ENCODE peak calls at places on chromosomes 1 and 21, in six cellular contexts. A is mammary epithelial cell, O is fibroblast of lung, D is GM23338, Q is PC-3, B is hepatocyte. L is an unnamed sample.

GRCh38 chr1:89746424-89747149 is 74.2 kb upstream of the LRRC8D start:
- DNase-seq in A (no peak), O (no peak), D (no peak), Q (no peak), B (no peak), L (no peak)

GRCh38 chr1:216600730-216601426 is 122.4 kb downstream of the ESRRG start:
- DNase-seq in A (peak; percentile 53), O (peak; percentile 87), D (peak; percentile 89), Q (peak; percentile 82), B (peak; percentile 90), L (peak; percentile 78)

GRCh38 chr1:94265011-94265422 is 27.6 kb upstream of the ARHGAP29 start:
- DNase-seq in A (no peak), O (no peak), D (no peak), Q (peak; percentile 51), B (no peak), L (no peak)

GRCh38 chr1:44672254-44672955 is 1.9 kb downstream of the TMEM53 start:
- DNase-seq in A (peak; percentile 70), O (peak; percentile 40), D (peak; percentile 42), Q (peak; percentile 93), B (no peak), L (peak; percentile 44)

GRCh38 chr1:173997796-173998195 is 24.4 kb downstream of the RC3H1 start:
- DNase-seq in A (no peak), O (peak; percentile 49), D (no peak), Q (no peak), B (no peak), L (peak; percentile 70)

GRCh38 chr1:15252547-15252835 is 5.5 kb downstream of the FHAD1 start:
- DNase-seq in A (no peak), O (no peak), D (no peak), Q (no peak), B (no peak), L (no peak)

GRCh38 chr1:55986003-55986402 is 593.4 kb downstream of the PLPP3 start:
- DNase-seq in A (no peak), O (peak; percentile 70), D (no peak), Q (no peak), B (no peak), L (no peak)

GRCh38 chr21:41739936-41740335 is 26.9 kb downstream of the RIPK4 start:
- DNase-seq in A (no peak), O (no peak), D (no peak), Q (no peak), B (no peak), L (no peak)

GRCh38 chr1:9960705-9961562 is 17.7 kb downstream of the NMNAT1 start:
- DNase-seq in A (no peak), O (peak; percentile 22), D (peak; percentile 80), Q (no peak), B (no peak), L (no peak)

GRCh38 chr1:60234761-60235160 is 161.2 kb upstream of the C1orf87 start:
- DNase-seq in A (no peak), O (no peak), D (no peak), Q (no peak), B (no peak), L (no peak)

GRCh38 chr1:26035959-26036755 is 9.8 kb downstream of the SLC30A2 start:
- DNase-seq in A (peak; percentile 60), O (peak; percentile 65), D (peak; percentile 80), Q (peak; percentile 83), B (peak; percentile 89), L (peak; percentile 53)

GRCh38 chr1:206455681-206456344 is 14.5 kb upstream of the IKBKE start:
- DNase-seq in A (no peak), O (no peak), D (no peak), Q (peak; percentile 18), B (peak; percentile 24), L (no peak)

GRCh38 chr1:151461694-151462093 is 2.4 kb upstream of the POGZ start:
- DNase-seq in A (no peak), O (no peak), D (no peak), Q (no peak), B (no peak), L (no peak)

GRCh38 chr1:152673016-152673415 is 2.1 kb upstream of the LCE2C start:
- DNase-seq in A (no peak), O (no peak), D (no peak), Q (no peak), B (no peak), L (no peak)

GRCh38 chr21:43369124-43369523 is 57.8 kb downstream of the SIK1 start:
- DNase-seq in A (peak; percentile 36), O (no peak), D (no peak), Q (peak; percentile 35), B (peak; percentile 52), L (peak; percentile 46)

GRCh38 chr1:116328671-116329070 is 44.4 kb upstream of the ATP1A1 start:
- DNase-seq in A (no peak), O (no peak), D (no peak), Q (no peak), B (no peak), L (no peak)

GRCh38 chr1:82818596-82818995 is 1017.9 kb downstream of the ADGRL2 start:
- DNase-seq in A (no peak), O (no peak), D (no peak), Q (no peak), B (no peak), L (no peak)

GRCh38 chr1:223224465-223224864 is 81.4 kb upstream of the TLR5 start:
- DNase-seq in A (no peak), O (no peak), D (peak; percentile 66), Q (no peak), B (no peak), L (no peak)

GRCh38 chr1:3409737-3410434 is 44.6 kb upstream of the ARHGEF16 start:
- DNase-seq in A (peak; percentile 24), O (peak; percentile 34), D (peak; percentile 25), Q (peak; percentile 80), B (peak; percentile 76), L (peak; percentile 23)
- TF ChIP-seq CTCF in A (peak; percentile 6), O (peak; percentile 38), D (no peak), Q (peak; percentile 91), B (peak; percentile 65), L (peak; percentile 53)

GRCh38 chr1:54784066-54784465 is 17.1 kb downstream of the TTC22 start:
- DNase-seq in A (no peak), O (no peak), D (no peak), Q (no peak), B (no peak), L (no peak)
- H3K4me2 ChIP-seq in A (no peak overlapping the region), O (no peak overlapping the region), D (no peak overlapping the region), Q (no peak overlapping the region), B (no peak overlapping the region), L (no peak overlapping the region)

GRCh38 chr1:218521414-218522169 is 176.5 kb downstream of the TGFB2 start:
- DNase-seq in A (peak; percentile 35), O (peak; percentile 55), D (peak; percentile 88), Q (peak; percentile 88), B (peak; percentile 34), L (peak; percentile 21)
- TF ChIP-seq CTCF in A (peak; percentile 61), O (peak; percentile 58), D (peak; percentile 94), Q (peak; percentile 99), B (peak; percentile 47), L (peak; percentile 48)

GRCh38 chr1:228007801-228008341 is 1.1 kb downstream of the WNT3A start:
- DNase-seq in A (no peak), O (no peak), D (peak; percentile 27), Q (no peak), B (no peak), L (no peak)
- H3K4me2 ChIP-seq in A (peak overlapping the region; percentile 83), O (no peak overlapping the region), D (peak overlapping the region; percentile 80), Q (no peak overlapping the region), B (peak overlapping the region; percentile 86), L (no peak overlapping the region)

DNA sequence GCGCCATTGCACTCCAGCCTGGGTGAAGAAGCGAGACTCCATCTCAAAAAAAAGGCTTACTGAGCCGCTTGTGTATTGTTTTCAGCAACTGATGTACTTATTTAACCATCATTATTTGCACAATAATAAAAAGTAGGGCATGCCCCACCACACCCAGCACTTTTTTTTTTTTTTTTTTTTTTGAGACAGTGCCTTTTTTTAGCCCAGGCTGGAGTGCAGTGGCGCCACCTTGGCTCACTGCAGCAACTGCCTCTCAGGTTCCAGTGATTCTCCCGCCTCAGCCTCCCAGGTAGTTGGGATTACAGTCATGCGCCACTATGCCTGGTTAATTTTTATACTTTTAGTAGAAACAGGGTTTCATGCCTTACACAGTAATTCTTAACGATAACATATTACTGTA is 12.2 kb upstream of the TRNAU1AP start:
- DNase-seq in A (no peak), O (no peak), D (peak; percentile 39), Q (peak; percentile 46), B (no peak), L (no peak)
- TF ChIP-seq CTCF in A (no peak), O (peak; percentile 21), D (peak; percentile 40), Q (peak; percentile 59), B (no peak), L (peak; percentile 5)

GRCh38 chr1:109817881-109818280 is 54.2 kb upstream of the EPS8L3 start:
- DNase-seq in A (no peak), O (no peak), D (no peak), Q (no peak), B (no peak), L (no peak)
- H3K4me2 ChIP-seq in A (no peak overlapping the region), O (no peak overlapping the region), D (no peak overlapping the region), Q (no peak overlapping the region), B (no peak overlapping the region), L (no peak overlapping the region)

GRCh38 chr1:65623895-65624294 is 168.8 kb upstream of the PDE4B start:
- DNase-seq in A (no peak), O (peak; percentile 6), D (no peak), Q (no peak), B (no peak), L (no peak)
- TF ChIP-seq CTCF in A (no peak), O (peak; percentile 19), D (no peak), Q (peak; percentile 40), B (peak; percentile 17), L (peak; percentile 27)

GRCh38 chr1:172843444-172843843 is 184.5 kb downstream of the FASLG start:
- DNase-seq in A (no peak), O (no peak), D (no peak), Q (no peak), B (no peak), L (no peak)

GRCh38 chr1:172849653-172850052 is 190.8 kb downstream of the FASLG start:
- DNase-seq in A (no peak), O (no peak), D (no peak), Q (no peak), B (no peak), L (no peak)

GRCh38 chr1:172845371-172845770 is 186.5 kb downstream of the FASLG start:
- DNase-seq in A (no peak), O (no peak), D (peak; percentile 8), Q (no peak), B (peak; percentile 11), L (peak; percentile 20)

GRCh38 chr1:172851077-172851476 is 192.2 kb downstream of the FASLG start:
- DNase-seq in A (no peak), O (no peak), D (peak; percentile 41), Q (no peak), B (no peak), L (no peak)

DNA sequence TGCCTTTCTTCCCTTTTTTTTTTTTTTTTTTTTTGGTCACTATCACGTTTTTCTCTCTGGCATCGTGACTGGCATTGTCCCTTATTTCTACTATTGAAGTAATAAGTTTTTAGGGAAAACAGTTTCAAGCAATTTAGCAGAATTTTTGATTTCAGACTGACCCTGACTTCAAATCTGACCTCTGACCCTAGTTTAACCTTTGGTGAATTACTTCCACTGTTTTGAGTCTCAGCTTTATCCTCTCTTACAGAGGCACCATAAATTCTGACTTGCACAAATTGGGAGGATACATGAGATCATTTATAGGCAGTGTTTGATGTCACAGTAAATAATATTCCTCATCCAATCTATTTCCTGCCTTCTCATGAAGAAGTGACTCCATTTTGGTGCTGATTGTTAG is 187.0 kb downstream of the FASLG start:
- DNase-seq in A (no peak), O (no peak), D (no peak), Q (no peak), B (no peak), L (no peak)
- H3K4me2 ChIP-seq in A (no peak overlapping the region), O (no peak overlapping the region), D (no peak overlapping the region), Q (no peak overlapping the region), B (no peak overlapping the region), L (no peak overlapping the region)

GRCh38 chr1:61588736-61589381 is 136.1 kb downstream of the TM2D1 start:
- DNase-seq in A (peak; percentile 63), O (peak; percentile 59), D (peak; percentile 91), Q (peak; percentile 88), B (peak; percentile 83), L (peak; percentile 36)
- TF ChIP-seq CTCF in A (peak; percentile 91), O (peak; percentile 86), D (peak; percentile 98), Q (peak; percentile 96), B (peak; percentile 77), L (peak; percentile 63)

L was measured in IMR-90.